ENCODE peak calls at places on chromosomes 1 and 21, in four cellular contexts. B is kidney tubule cell, G is epithelial cell of esophagus, L is T-helper 2 cell. Q is an unnamed sample.
A peak's percentile ranks its signal among the peaks of the same experiment; 100 is the strongest.

GRCh38 chr1:173475564-173476196 is 1.5 kb upstream of the PRDX6 start:
- DNase-seq in B (peak; percentile 41), G (peak; percentile 88), L (no peak), Q (peak; percentile 26)

GRCh38 chr1:116825735-116826438 is 71.7 kb downstream of the CD2 start:
- DNase-seq in B (no peak), L (no peak), G (no peak), Q (no peak)

GRCh38 chr1:36091141-36091540 is 2.4 kb downstream of the ADPRS start:
- DNase-seq in B (no peak), L (no peak), G (no peak), Q (no peak)

GRCh38 chr21:45430521-45431501 is 25.8 kb downstream of the COL18A1 start:
- DNase-seq in B (no peak), L (no peak), G (no peak), Q (no peak)

GRCh38 chr1:234531181-234532132 is 52.5 kb upstream of the TARBP1 start:
- DNase-seq in L (no peak), G (peak; percentile 77), B (peak; percentile 72), Q (peak; percentile 24)

GRCh38 chr1:36300526-36300925 is 5.6 kb upstream of the SH3D21 start:
- DNase-seq in B (peak; percentile 92), G (peak; percentile 85), L (no peak), Q (no peak)

GRCh38 chr1:104733866-104734265 is 984.2 kb downstream of the AMY1C start:
- DNase-seq in B (no peak), L (no peak), G (no peak), Q (no peak)

GRCh38 chr1:220884109-220884980 is 5.1 kb downstream of the HLX start:
- DNase-seq in L (no peak), B (no peak), G (peak; percentile 34), Q (peak; percentile 74)

GRCh38 chr1:88013485-88013884 is 670.6 kb upstream of the PKN2 start:
- DNase-seq in L (no peak), B (peak; percentile 23), G (peak; percentile 73), Q (no peak)